ENCODE peak calls at places on chromosome 13, in five cellular contexts. A is uterus, M is breast epithelium, H is IMR-90, D is suprapubic skin. F is an unnamed sample.

GRCh38 chr13:113526466-113527220 is 36.1 kb upstream of the DCUN1D2 start:
- DNase-seq in A (no peak), M (no peak), H (no peak), D (no peak), F (no peak)

GRCh38 chr13:37011002-37011401 is 10.4 kb downstream of the EXOSC8 start:
- DNase-seq in A (no peak), M (no peak), H (peak), D (no peak), F (no peak)

GRCh38 chr13:30421093-30422055 is 919 bp upstream of the UBE2L5 start:
- DNase-seq in A (peak), M (peak), H (peak), D (peak), F (peak)

GRCh38 chr13:50677687-50678463 is 165.6 kb downstream of the DLEU7 start:
- DNase-seq in A (no peak), M (no peak), H (peak), D (no peak), F (no peak)

GRCh38 chr13:93446256-93446655 is 219.6 kb downstream of the GPC6 start:
- DNase-seq in A (no peak), M (no peak), H (peak), D (no peak), F (no peak)

GRCh38 chr13:29564828-29565227 is 30.7 kb downstream of the SLC7A1 start:
- DNase-seq in A (no peak), M (no peak), H (no peak), D (no peak), F (no peak)

GRCh38 chr13:39023316-39023715 is 14.6 kb downstream of the PROSER1 start:
- DNase-seq in A (no peak), M (no peak), H (peak), D (no peak), F (no peak)

GRCh38 chr13:48334534-48335127 is 31.1 kb downstream of the RB1 start:
- DNase-seq in A (no peak), M (no peak), H (peak), D (no peak), F (no peak)

GRCh38 chr13:51643882-51644281 is 59.6 kb downstream of the WDFY2 start:
- DNase-seq in A (no peak), M (no peak), H (peak), D (no peak), F (no peak)

GRCh38 chr13:64884976-64885375 is 2345.2 kb downstream of the PCDH9 start:
- DNase-seq in A (no peak), M (no peak), H (peak), D (no peak), F (no peak)

GRCh38 chr13:51541809-51542258 is 42.4 kb upstream of the WDFY2 start:
- DNase-seq in A (peak), M (no peak), H (no peak), D (no peak), F (no peak)

GRCh38 chr13:59746291-59746962 is 417.3 kb downstream of the DIAPH3 start:
- DNase-seq in A (no peak), M (no peak), H (peak), D (no peak), F (no peak)

GRCh38 chr13:99501952-99502310 is 659 bp downstream of the TM9SF2 start:
- DNase-seq in A (no peak), M (no peak), H (peak), D (peak), F (no peak)

GRCh38 chr13:99498304-99499161 is 2.7 kb upstream of the TM9SF2 start:
- DNase-seq in A (peak), M (peak), H (peak), D (peak), F (peak)

GRCh38 chr13:99505814-99506269 is 4.6 kb downstream of the TM9SF2 start:
- DNase-seq in A (no peak), M (no peak), H (peak), D (no peak), F (no peak)

GRCh38 chr13:99500839-99501134 is 485 bp upstream of the TM9SF2 start:
- DNase-seq in A (no peak), M (no peak), H (no peak), D (no peak), F (no peak)

GRCh38 chr13:99501135-99501951 is at the start of gene TM9SF2:
- DNase-seq in A (peak), M (peak), H (peak), D (peak), F (peak)
- TF ChIP-seq POLR2A in A (peak), M (peak), H (no peak), D (no peak), F (peak)

GRCh38 chr13:106493569-106493968 is 41.9 kb downstream of the EFNB2 start:
- DNase-seq in A (no peak), M (no peak), H (no peak), D (no peak), F (no peak)
- TF ChIP-seq POLR2A in A (no peak), M (no peak), H (no peak), D (no peak), F (no peak)

DNA sequence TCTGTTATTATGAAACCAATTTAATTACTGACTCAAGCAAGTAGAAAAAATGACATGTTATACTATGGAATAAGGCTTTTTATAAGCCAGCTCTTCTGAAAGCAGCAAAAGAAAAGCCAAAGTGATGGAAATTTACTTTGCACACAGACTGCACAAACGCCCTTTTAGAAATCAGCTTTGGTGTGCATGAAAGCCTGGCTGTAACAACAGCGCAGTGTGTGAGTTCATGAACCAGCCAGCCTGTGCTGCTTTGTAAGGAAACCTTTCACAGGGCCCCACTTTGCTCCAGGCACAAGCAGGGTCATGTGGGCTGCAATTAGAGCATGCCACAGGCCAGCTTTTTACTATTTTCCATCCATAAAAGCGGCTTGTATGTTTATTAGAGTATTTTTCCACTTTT is 13.6 kb upstream of the IFT88 start:
- DNase-seq in A (no peak), M (no peak), H (no peak), D (no peak), F (no peak)
- TF ChIP-seq POLR2A in A (no peak), M (no peak), H (no peak), D (no peak), F (no peak)

GRCh38 chr13:28136916-28137315 is 1.4 kb upstream of the PAN3 start:
- DNase-seq in A (no peak), M (no peak), H (no peak), D (no peak), F (no peak)
- TF ChIP-seq POLR2A in A (no peak), M (no peak), H (no peak), D (no peak), F (no peak)

GRCh38 chr13:42046448-42046847 is 2.0 kb upstream of the DGKH start:
- DNase-seq in A (no peak), M (no peak), H (no peak), D (no peak), F (no peak)

GRCh38 chr13:42048625-42049453 is at the start of gene DGKH:
- DNase-seq in A (peak), M (peak), H (peak), D (peak), F (no peak)

GRCh38 chr13:42048323-42048624 is 174 bp upstream of the DGKH start:
- DNase-seq in A (no peak), M (no peak), H (no peak), D (no peak), F (no peak)

GRCh38 chr13:42047561-42048322 is 706 bp upstream of the DGKH start:
- DNase-seq in A (peak), M (peak), H (peak), D (peak), F (no peak)

DNA sequence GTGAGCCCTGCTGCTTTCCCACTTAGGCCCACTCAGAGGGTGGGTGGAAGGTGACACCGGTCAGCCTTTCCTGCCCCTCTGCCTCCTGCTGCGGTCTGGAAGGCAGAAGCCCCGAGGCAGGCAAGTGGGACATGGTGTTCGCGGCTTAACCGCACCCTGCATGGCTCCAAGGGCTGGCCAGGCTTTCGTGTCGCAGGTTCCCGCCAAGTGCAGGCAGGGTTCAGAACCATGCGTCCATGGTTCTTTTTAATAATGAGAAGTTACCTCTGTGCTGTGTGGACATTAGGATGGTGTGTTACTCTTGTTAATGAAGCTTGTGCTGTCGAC is 969 bp downstream of the DGKH start:
- DNase-seq in A (no peak), M (no peak), H (no peak), D (no peak), F (no peak)
- TF ChIP-seq POLR2A in A (no peak), M (no peak), H (no peak), D (no peak), F (no peak)

F was measured in esophagus squamous epithelium.